ENCODE peak calls at places on chromosomes 13 and 19, in seven cellular contexts. J is stimulated activated CD8-positive, alpha-beta memory T cell treated with anti-CD3 and anti-CD28 coated beads, Interleukin-4, amount 100 ng/mL, for 24 hours; B is activated naive CD4-positive, alpha-beta T cell; T is EL; Q is CD8-positive, alpha-beta T cell; H is GM04503; W is retina. U is an unnamed sample.

GRCh38 chr13:95378603-95379002 is 77.4 kb upstream of the ABCC4 start:
- DNase-seq in J (no peak), B (no peak), T (no peak), Q (no peak), H (no peak), W (no peak), U (no peak)

GRCh38 chr19:55117063-55117635 is 288 bp downstream of the PPP1R12C start:
- DNase-seq in J (no peak), B (no peak), T (no peak), Q (peak; percentile 55), H (no peak), W (no peak), U (peak; percentile 59)

GRCh38 chr13:40911341-40911740 is 107.8 kb downstream of the ELF1 start:
- DNase-seq in J (no peak), B (no peak), T (no peak), Q (no peak), H (no peak), W (no peak), U (no peak)

GRCh38 chr13:79782541-79783216 is 301.7 kb downstream of the NDFIP2 start:
- DNase-seq in J (no peak), B (no peak), T (peak; percentile 27), Q (no peak), H (no peak), W (peak; percentile 85), U (no peak)

GRCh38 chr19:13864513-13865242 is 12.3 kb upstream of the NANOS3 start:
- DNase-seq in J (no peak), B (no peak), T (no peak), Q (no peak), H (no peak), W (peak; percentile 60), U (no peak)

GRCh38 chr13:45512148-45512498 is 47.4 kb downstream of the COG3 start:
- DNase-seq in J (no peak), B (no peak), T (no peak), Q (no peak), H (no peak), W (no peak), U (peak; percentile 28)

GRCh38 chr19:14175351-14175792 is 30.6 kb downstream of the ADGRL1 start:
- DNase-seq in J (no peak), B (no peak), T (no peak), Q (no peak), H (no peak), W (no peak), U (no peak)

GRCh38 chr19:11008111-11008510 is 47.3 kb downstream of the SMARCA4 start:
- DNase-seq in J (no peak), B (no peak), T (no peak), Q (no peak), H (no peak), W (no peak), U (no peak)

GRCh38 chr13:23743269-23743668 is 145.9 kb downstream of the MIPEP start:
- DNase-seq in J (no peak), B (no peak), T (no peak), Q (no peak), H (no peak), W (no peak), U (no peak)

GRCh38 chr13:24215732-24216131 is 55.2 kb downstream of the SPATA13 start:
- DNase-seq in J (no peak), B (no peak), T (peak; percentile 29), Q (no peak), H (peak; percentile 22), W (peak; percentile 87), U (peak; percentile 69)

GRCh38 chr19:2474232-2475017 is 1.5 kb upstream of the GADD45B start:
- DNase-seq in J (peak; percentile 93), B (peak; percentile 80), T (peak; percentile 92), Q (peak; percentile 94), H (no peak), W (peak; percentile 96), U (peak; percentile 97)

GRCh38 chr19:2246801-2247361 is 2.2 kb upstream of the AMH start:
- DNase-seq in J (no peak), B (no peak), T (peak; percentile 73), Q (no peak), H (no peak), W (no peak), U (peak; percentile 53)

GRCh38 chr13:28136916-28137315 is 1.4 kb upstream of the PAN3 start:
- DNase-seq in J (no peak), B (no peak), T (no peak), Q (no peak), H (no peak), W (no peak), U (peak; percentile 9)

GRCh38 chr19:11539495-11540365 is 1.1 kb downstream of the CNN1 start:
- DNase-seq in J (no peak), B (no peak), T (no peak), Q (no peak), H (no peak), W (no peak), U (peak; percentile 58)

GRCh38 chr13:80469841-80470378 is 129.0 kb upstream of the SPRY2 start:
- DNase-seq in J (no peak), B (no peak), T (peak; percentile 45), Q (no peak), H (no peak), W (no peak), U (peak; percentile 37)

GRCh38 chr13:96252903-96253302 is 163.0 kb downstream of the HS6ST3 start:
- DNase-seq in J (no peak), B (no peak), T (no peak), Q (no peak), H (no peak), W (no peak), U (no peak)

GRCh38 chr19:50777830-50778303 is 7.6 kb downstream of the GPR32 start:
- DNase-seq in J (no peak), B (no peak), T (no peak), Q (no peak), H (no peak), W (peak; percentile 60), U (peak; percentile 63)

GRCh38 chr19:54325194-54325621 is 12.2 kb upstream of the LILRA5 start:
- DNase-seq in J (no peak), B (peak; percentile 5), T (peak; percentile 34), Q (peak; percentile 65), H (peak; percentile 1), W (peak; percentile 69), U (peak; percentile 40)

GRCh38 chr13:78228211-78228610 is 309.6 kb upstream of the EDNRB start:
- DNase-seq in J (no peak), B (no peak), T (no peak), Q (no peak), H (no peak), W (no peak), U (no peak)

GRCh38 chr19:42252365-42253244 is 2.3 kb downstream of the ERF start:
- DNase-seq in J (no peak), B (no peak), T (peak; percentile 71), Q (no peak), H (no peak), W (peak; percentile 68), U (peak; percentile 87)

GRCh38 chr13:54449922-54450321 is 1421.3 kb downstream of the OLFM4 start:
- DNase-seq in J (no peak), B (no peak), T (no peak), Q (no peak), H (no peak), W (no peak), U (no peak)

GRCh38 chr13:97182065-97182890 is 39.9 kb upstream of the MBNL2 start:
- DNase-seq in J (no peak), B (no peak), T (no peak), Q (no peak), H (no peak), W (no peak), U (no peak)

GRCh38 chr13:110341445-110342247 is 34.6 kb downstream of the COL4A2 start:
- DNase-seq in J (no peak), B (no peak), T (no peak), Q (no peak), H (no peak), W (peak; percentile 26), U (no peak)

GRCh38 chr19:39671739-39672363 is 16.1 kb downstream of the LGALS16 start:
- DNase-seq in J (no peak), B (no peak), T (peak; percentile 47), Q (peak; percentile 59), H (no peak), W (peak; percentile 50), U (peak; percentile 60)

GRCh38 chr19:512548-513365 is 5.5 kb downstream of the TPGS1 start:
- DNase-seq in J (no peak), B (no peak), T (no peak), Q (no peak), H (no peak), W (peak; percentile 81), U (no peak)

GRCh38 chr13:84126671-84127171 is 244.4 kb upstream of the SLITRK1 start:
- DNase-seq in J (no peak), B (no peak), T (peak; percentile 8), Q (no peak), H (no peak), W (no peak), U (no peak)

GRCh38 chr19:16661480-16662034 is 618 bp downstream of the TMEM38A start:
- DNase-seq in J (peak; percentile 3), B (no peak), T (no peak), Q (peak; percentile 48), H (no peak), W (peak; percentile 46), U (peak; percentile 19)

GRCh38 chr19:49558591-49558990 is 21.8 kb downstream of the NOSIP start:
- DNase-seq in J (no peak), B (no peak), T (no peak), Q (peak; percentile 59), H (no peak), W (no peak), U (no peak)